ENCODE peak calls at places on chromosomes 16 and 17, in seven cellular contexts. L is mucosa of descending colon, Z is cardiac muscle cell, X is HCT116, V is HepG2, K is GM12878, T is Panc1. R is an unnamed sample.

GRCh38 chr17:31274252-31274651 is 22.8 kb downstream of the OMG start:
- DNase-seq in V (peak; percentile 39), Z (peak; percentile 92), X (no peak), K (no peak), T (no peak), L (no peak), R (no peak)

GRCh38 chr17:8192070-8192815 is 2.3 kb upstream of the BORCS6 start:
- DNase-seq in Z (peak; percentile 93), T (peak; percentile 83), V (peak; percentile 93), K (peak; percentile 87), X (no peak), L (peak; percentile 58), R (peak; percentile 83)

GRCh38 chr16:72921106-72921505 is 126.8 kb downstream of the ZFHX3 start:
- DNase-seq in T (no peak), V (no peak), X (no peak), Z (no peak), L (no peak), K (no peak), R (no peak)

GRCh38 chr17:49031965-49032928 is 35.1 kb downstream of the IGF2BP1 start:
- DNase-seq in Z (peak; percentile 88), T (peak; percentile 64), K (peak; percentile 16), L (no peak), X (peak; percentile 82), V (peak; percentile 86), R (peak; percentile 40)

GRCh38 chr16:87684106-87684677 is 81.6 kb downstream of the KLHDC4 start:
- DNase-seq in K (no peak), L (no peak), V (no peak), Z (no peak), X (no peak), T (no peak), R (no peak)

GRCh38 chr16:58582971-58583765 is 46.5 kb downstream of the CNOT1 start:
- DNase-seq in X (no peak), V (no peak), T (no peak), Z (peak; percentile 66), K (no peak), L (no peak), R (no peak)

GRCh38 chr16:84561291-84561690 is 56.6 kb downstream of the COTL1 start:
- DNase-seq in T (no peak), X (no peak), V (no peak), Z (no peak), K (no peak), L (no peak), R (no peak)

GRCh38 chr16:89918453-89919347 is at the start of gene MC1R:
- DNase-seq in X (peak; percentile 26), T (no peak), L (peak; percentile 50), V (peak; percentile 88), K (no peak), Z (peak; percentile 67), R (no peak)

GRCh38 chr16:11740567-11740966 is 2.1 kb downstream of the TXNDC11 start:
- DNase-seq in T (no peak), L (no peak), X (no peak), K (no peak), Z (no peak), V (no peak), R (no peak)

GRCh38 chr16:27304102-27304501 is 9.7 kb upstream of the IL4R start:
- DNase-seq in V (no peak), X (no peak), L (no peak), Z (no peak), T (no peak), K (no peak), R (no peak)

GRCh38 chr16:69100046-69100765 is 5.2 kb upstream of the HAS3 start:
- DNase-seq in L (no peak), T (no peak), K (no peak), X (no peak), V (no peak), Z (no peak), R (no peak)

GRCh38 chr17:37361543-37361942 is 14.2 kb upstream of the C17orf78 start:
- DNase-seq in T (no peak), V (no peak), L (no peak), Z (no peak), K (no peak), X (no peak), R (no peak)

GRCh38 chr17:50493744-50494143 is 14.5 kb upstream of the MYCBPAP start:
- DNase-seq in T (no peak), V (no peak), Z (no peak), K (no peak), L (no peak), X (no peak), R (no peak)

GRCh38 chr17:41824086-41824485 is 11.3 kb downstream of the FKBP10 start:
- DNase-seq in K (no peak), Z (no peak), T (no peak), L (peak; percentile 17), X (no peak), V (no peak), R (no peak)

GRCh38 chr17:43536236-43537088 is 9.7 kb downstream of the ETV4 start:
- DNase-seq in K (no peak), V (no peak), X (no peak), T (no peak), Z (peak; percentile 76), L (no peak), R (no peak)

GRCh38 chr16:71781741-71782140 is 26.9 kb downstream of the AP1G1 start:
- DNase-seq in Z (no peak), X (no peak), L (no peak), K (no peak), T (no peak), V (peak; percentile 21), R (no peak)

GRCh38 chr17:62637809-62638208 is 10.3 kb downstream of the MRC2 start:
- DNase-seq in Z (no peak), X (peak; percentile 22), V (no peak), L (no peak), K (no peak), T (no peak), R (no peak)

GRCh38 chr17:35312790-35313711 is 60.4 kb downstream of the SLFN11 start:
- DNase-seq in L (peak; percentile 76), Z (peak; percentile 90), K (peak; percentile 43), T (peak; percentile 32), V (peak; percentile 43), X (peak; percentile 37), R (peak; percentile 36)

GRCh38 chr17:82935944-82936767 is 96.3 kb upstream of the ZNF750 start:
- DNase-seq in T (no peak), V (no peak), Z (no peak), X (no peak), K (no peak), L (peak; percentile 23), R (no peak)

GRCh38 chr16:19804538-19805323 is 79.9 kb downstream of the GPRC5B start:
- DNase-seq in T (no peak), K (no peak), L (peak; percentile 61), X (no peak), Z (peak; percentile 46), V (no peak), R (no peak)

GRCh38 chr17:11997147-11997971 is at the start of gene ZNF18:
- DNase-seq in V (peak; percentile 82), X (peak; percentile 76), T (peak; percentile 57), L (peak; percentile 98), Z (peak; percentile 96), K (peak; percentile 68), R (peak; percentile 78)

GRCh38 chr17:11996722-11997146 is 541 bp downstream of the ZNF18 start:
- DNase-seq in L (no peak), K (peak; percentile 24), Z (peak; percentile 37), X (peak; percentile 13), T (no peak), V (peak; percentile 39), R (peak; percentile 31)

GRCh38 chr17:11999715-12000114 is 2.4 kb upstream of the ZNF18 start:
- DNase-seq in T (no peak), V (no peak), L (no peak), K (no peak), Z (peak; percentile 38), X (no peak), R (no peak)

GRCh38 chr17:11997972-11998233 is 628 bp upstream of the ZNF18 start:
- DNase-seq in T (no peak), K (no peak), Z (no peak), V (no peak), L (no peak), X (no peak), R (no peak)
- H3K4me3 ChIP-seq in T (peak overlapping the region; percentile 83), K (peak overlapping the region; percentile 77), Z (peak overlapping the region; percentile 56), V (peak overlapping the region; percentile 80), L (peak overlapping the region; percentile 48), X (peak overlapping the region; percentile 86), R (peak overlapping the region; percentile 78)

DNA sequence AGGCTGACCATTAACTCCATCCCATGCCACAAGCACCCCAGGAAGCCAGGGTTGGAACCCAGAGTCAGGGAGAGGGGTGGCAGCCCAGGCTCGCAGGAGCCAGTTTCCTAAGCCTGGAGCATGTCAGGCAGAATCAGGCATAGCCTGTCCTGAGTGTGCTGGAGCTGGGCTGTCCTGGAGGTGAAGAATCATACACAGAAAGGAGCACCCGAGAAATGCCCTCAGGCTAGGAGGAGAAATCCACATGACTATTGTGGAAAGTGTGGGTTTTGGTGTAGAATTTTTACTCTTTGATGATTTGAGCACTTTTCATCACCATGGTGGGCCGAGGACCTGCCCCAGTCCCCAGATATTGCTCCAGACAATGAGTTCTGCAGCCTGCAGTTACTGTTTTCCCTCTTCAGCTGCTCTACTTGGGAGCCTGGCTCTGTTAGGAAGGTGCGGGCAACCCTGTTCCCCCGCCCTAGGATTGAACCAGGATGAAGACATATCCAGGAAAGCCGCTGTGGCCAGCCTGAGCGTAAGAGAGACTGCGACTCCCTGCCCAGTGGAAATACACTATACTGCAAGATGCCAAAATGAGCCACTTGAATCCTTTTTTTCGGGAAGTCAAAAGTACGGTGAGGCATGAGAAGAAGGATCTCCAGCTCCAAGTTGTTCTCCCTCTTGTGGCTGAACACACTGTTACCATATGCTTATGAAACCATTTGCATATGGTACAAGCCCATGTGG is 29.0 kb upstream of the HEATR6 start:
- DNase-seq in Z (peak; percentile 41), T (no peak), V (no peak), X (no peak), K (no peak), L (no peak), R (no peak)
- TF ChIP-seq CTCF in Z (peak; percentile 23), T (peak; percentile 13), V (no peak), X (no peak), K (no peak), L (no peak), R (no peak)

DNA sequence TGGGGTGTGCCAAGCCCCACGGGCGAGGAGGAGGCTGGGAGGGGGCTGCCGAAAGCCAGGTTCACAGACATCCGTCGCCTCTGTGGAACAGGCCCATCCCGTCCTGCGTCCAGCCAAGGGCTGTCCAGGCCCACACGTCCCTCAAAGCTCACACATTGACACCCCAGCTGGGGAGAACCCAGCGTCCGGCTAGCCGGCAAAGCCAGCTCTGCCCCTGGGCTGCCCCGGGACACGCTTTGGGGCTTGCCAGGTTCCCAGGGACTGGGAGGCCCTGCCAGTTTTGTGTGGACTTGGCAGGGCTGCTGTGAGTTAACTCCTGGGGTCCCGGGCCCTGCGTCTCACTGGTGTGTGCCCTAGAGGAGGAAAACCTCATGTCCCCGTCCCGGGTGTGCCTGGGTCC is 6.3 kb downstream of the SOX8 start:
- DNase-seq in X (no peak), T (no peak), V (no peak), Z (no peak), K (no peak), L (no peak), R (no peak)
- H3K4me3 ChIP-seq in X (no peak overlapping the region), T (no peak overlapping the region), V (no peak overlapping the region), Z (no peak overlapping the region), K (no peak overlapping the region), L (no peak overlapping the region), R (no peak overlapping the region)

DNA sequence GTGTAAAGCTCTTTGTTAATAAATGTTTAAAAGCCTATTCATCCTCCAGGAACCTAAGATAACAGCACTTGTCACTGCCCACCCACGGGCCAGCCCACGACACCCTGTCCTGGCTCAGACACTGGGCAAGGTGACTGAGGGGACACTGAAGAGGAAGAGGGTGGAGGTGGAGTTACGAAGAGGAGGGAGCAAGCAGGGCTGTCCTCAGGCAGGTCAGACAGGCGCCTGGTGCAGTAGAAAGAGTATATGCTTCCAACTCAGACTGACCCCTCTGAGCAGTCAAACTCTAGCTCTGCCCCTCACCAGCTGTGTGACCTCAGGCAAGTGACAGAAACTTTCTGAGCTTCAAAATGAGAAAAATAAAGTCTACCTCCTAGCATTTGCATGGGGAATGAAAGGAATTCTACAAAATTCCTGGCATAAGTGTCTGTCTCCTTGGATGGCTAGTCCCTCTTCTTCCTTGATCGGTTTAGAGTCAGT is 22.8 kb downstream of the TEX2 start:
- DNase-seq in X (no peak), T (no peak), Z (peak; percentile 32), V (no peak), L (no peak), K (no peak), R (no peak)
- TF ChIP-seq CTCF in X (no peak), T (no peak), Z (peak; percentile 27), V (no peak), L (no peak), K (no peak), R (no peak)